ENCODE peak calls at places on chromosomes 1 and 21, in five cellular contexts. One of them, this sample, is unnamed.

GRCh38 chr1:228205526-228206436 is 2.1 kb upstream of the OBSCN start:
- DNase-seq in brain microvascular endothelial cell: no peak
- DNase-seq in astrocyte of the spinal cord: no peak
- DNase-seq in heart right ventricle: no peak
- DNase-seq in bronchial epithelial cell: no peak
- DNase-seq in this sample: no peak

GRCh38 chr21:41641821-41642368 is 125.0 kb downstream of the RIPK4 start:
- DNase-seq in brain microvascular endothelial cell: peak; percentile 89
- DNase-seq in astrocyte of the spinal cord: peak; percentile 93
- DNase-seq in heart right ventricle: peak; percentile 45
- DNase-seq in bronchial epithelial cell: peak; percentile 89
- DNase-seq in this sample: peak; percentile 86

GRCh38 chr1:25381041-25381440 is 39.6 kb downstream of the RHCE start:
- DNase-seq in brain microvascular endothelial cell: no peak
- DNase-seq in astrocyte of the spinal cord: no peak
- DNase-seq in heart right ventricle: no peak
- DNase-seq in bronchial epithelial cell: no peak
- DNase-seq in this sample: no peak

GRCh38 chr1:201713093-201713810 is 115.7 kb upstream of the IPO9 start:
- DNase-seq in brain microvascular endothelial cell: peak; percentile 97
- DNase-seq in astrocyte of the spinal cord: peak; percentile 98
- DNase-seq in heart right ventricle: peak; percentile 91
- DNase-seq in bronchial epithelial cell: peak; percentile 96
- DNase-seq in this sample: peak; percentile 95

GRCh38 chr21:21605502-21605901 is 607.3 kb downstream of the NCAM2 start:
- DNase-seq in brain microvascular endothelial cell: no peak
- DNase-seq in astrocyte of the spinal cord: no peak
- DNase-seq in heart right ventricle: no peak
- DNase-seq in bronchial epithelial cell: no peak
- DNase-seq in this sample: no peak

GRCh38 chr1:5926686-5927435 is 65.4 kb downstream of the NPHP4 start:
- DNase-seq in brain microvascular endothelial cell: no peak
- DNase-seq in astrocyte of the spinal cord: no peak
- DNase-seq in heart right ventricle: no peak
- DNase-seq in bronchial epithelial cell: no peak
- DNase-seq in this sample: no peak

GRCh38 chr1:1236945-1237873 is 5.2 kb downstream of the B3GALT6 start:
- DNase-seq in brain microvascular endothelial cell: no peak
- DNase-seq in astrocyte of the spinal cord: no peak
- DNase-seq in heart right ventricle: no peak
- DNase-seq in bronchial epithelial cell: no peak
- DNase-seq in this sample: no peak

GRCh38 chr1:99672500-99673213 is 26.7 kb downstream of the PALMD start:
- DNase-seq in brain microvascular endothelial cell: peak; percentile 36
- DNase-seq in astrocyte of the spinal cord: no peak
- DNase-seq in heart right ventricle: peak; percentile 38
- DNase-seq in bronchial epithelial cell: no peak
- DNase-seq in this sample: no peak

GRCh38 chr1:246969621-246970020 is 37.9 kb upstream of the AHCTF1 start:
- DNase-seq in brain microvascular endothelial cell: no peak
- DNase-seq in astrocyte of the spinal cord: no peak
- DNase-seq in heart right ventricle: no peak
- DNase-seq in bronchial epithelial cell: no peak
- DNase-seq in this sample: no peak

GRCh38 chr21:38661296-38662223 is 144.2 kb upstream of the ETS2 start:
- DNase-seq in brain microvascular endothelial cell: peak; percentile 18
- DNase-seq in astrocyte of the spinal cord: peak; percentile 69
- DNase-seq in heart right ventricle: peak; percentile 38
- DNase-seq in bronchial epithelial cell: no peak
- DNase-seq in this sample: no peak

GRCh38 chr1:199741586-199741985 is 285.9 kb upstream of the NR5A2 start:
- DNase-seq in brain microvascular endothelial cell: no peak
- DNase-seq in astrocyte of the spinal cord: no peak
- DNase-seq in heart right ventricle: no peak
- DNase-seq in bronchial epithelial cell: no peak
- DNase-seq in this sample: no peak

GRCh38 chr1:160360227-160360695 is 6.6 kb upstream of the NHLH1 start:
- DNase-seq in brain microvascular endothelial cell: no peak
- DNase-seq in astrocyte of the spinal cord: no peak
- DNase-seq in heart right ventricle: no peak
- DNase-seq in bronchial epithelial cell: no peak
- DNase-seq in this sample: no peak

GRCh38 chr1:47638240-47638639 is 200.4 kb downstream of the FOXD2 start:
- DNase-seq in brain microvascular endothelial cell: no peak
- DNase-seq in astrocyte of the spinal cord: no peak
- DNase-seq in heart right ventricle: no peak
- DNase-seq in bronchial epithelial cell: no peak
- DNase-seq in this sample: no peak

GRCh38 chr1:153260473-153260979 is 1.0 kb downstream of the LORICRIN start:
- DNase-seq in brain microvascular endothelial cell: no peak
- DNase-seq in astrocyte of the spinal cord: no peak
- DNase-seq in heart right ventricle: no peak
- DNase-seq in bronchial epithelial cell: peak; percentile 3
- DNase-seq in this sample: no peak

GRCh38 chr1:97314685-97315084 is 593.1 kb downstream of the PTBP2 start:
- DNase-seq in brain microvascular endothelial cell: no peak
- DNase-seq in astrocyte of the spinal cord: no peak
- DNase-seq in heart right ventricle: no peak
- DNase-seq in bronchial epithelial cell: no peak
- DNase-seq in this sample: no peak

GRCh38 chr1:61754545-61754944 is 12.3 kb downstream of the PATJ start:
- DNase-seq in brain microvascular endothelial cell: no peak
- DNase-seq in astrocyte of the spinal cord: no peak
- DNase-seq in heart right ventricle: no peak
- DNase-seq in bronchial epithelial cell: peak; percentile 98
- DNase-seq in this sample: no peak

GRCh38 chr1:108551157-108551862 is 8.6 kb upstream of the EEIG2 start:
- DNase-seq in brain microvascular endothelial cell: no peak
- DNase-seq in astrocyte of the spinal cord: no peak
- DNase-seq in heart right ventricle: no peak
- DNase-seq in bronchial epithelial cell: peak; percentile 33
- DNase-seq in this sample: no peak

GRCh38 chr1:231861541-231862481 is 235.2 kb downstream of the DISC1 start:
- DNase-seq in brain microvascular endothelial cell: peak; percentile 56
- DNase-seq in astrocyte of the spinal cord: no peak
- DNase-seq in heart right ventricle: no peak
- DNase-seq in bronchial epithelial cell: peak; percentile 47
- DNase-seq in this sample: no peak

GRCh38 chr1:45050931-45051748 is 39.1 kb downstream of the UROD start:
- DNase-seq in brain microvascular endothelial cell: no peak
- DNase-seq in astrocyte of the spinal cord: no peak
- DNase-seq in heart right ventricle: no peak
- DNase-seq in bronchial epithelial cell: no peak
- DNase-seq in this sample: no peak

GRCh38 chr1:100034465-100034864 is 64.7 kb downstream of the SLC35A3 start:
- DNase-seq in brain microvascular endothelial cell: no peak
- DNase-seq in astrocyte of the spinal cord: peak; percentile 35
- DNase-seq in heart right ventricle: no peak
- DNase-seq in bronchial epithelial cell: peak; percentile 18
- DNase-seq in this sample: no peak

GRCh38 chr1:153309441-153309840 is 3.3 kb downstream of the PGLYRP3 start:
- DNase-seq in brain microvascular endothelial cell: no peak
- DNase-seq in astrocyte of the spinal cord: no peak
- DNase-seq in heart right ventricle: no peak
- DNase-seq in bronchial epithelial cell: no peak
- DNase-seq in this sample: no peak

GRCh38 chr1:203462878-203463277 is 12.7 kb upstream of the PRELP start:
- DNase-seq in brain microvascular endothelial cell: peak; percentile 36
- DNase-seq in astrocyte of the spinal cord: peak; percentile 18
- DNase-seq in heart right ventricle: no peak
- DNase-seq in bronchial epithelial cell: peak; percentile 71
- DNase-seq in this sample: no peak

GRCh38 chr1:201582977-201583376 is 44.0 kb downstream of the NAV1 start:
- DNase-seq in brain microvascular endothelial cell: no peak
- DNase-seq in astrocyte of the spinal cord: no peak
- DNase-seq in heart right ventricle: no peak
- DNase-seq in bronchial epithelial cell: no peak
- DNase-seq in this sample: no peak

GRCh38 chr1:70779571-70779970 is 268.0 kb downstream of the PTGER3 start:
- DNase-seq in brain microvascular endothelial cell: no peak
- DNase-seq in astrocyte of the spinal cord: peak; percentile 48
- DNase-seq in heart right ventricle: no peak
- DNase-seq in bronchial epithelial cell: no peak
- DNase-seq in this sample: no peak

GRCh38 chr1:20729990-20730689 is 2.4 kb downstream of the SH2D5 start:
- DNase-seq in brain microvascular endothelial cell: no peak
- DNase-seq in astrocyte of the spinal cord: no peak
- DNase-seq in heart right ventricle: no peak
- DNase-seq in bronchial epithelial cell: no peak
- DNase-seq in this sample: no peak

GRCh38 chr1:153359241-153359640 is 1.6 kb downstream of the S100A9 start:
- DNase-seq in brain microvascular endothelial cell: no peak
- DNase-seq in astrocyte of the spinal cord: no peak
- DNase-seq in heart right ventricle: no peak
- DNase-seq in bronchial epithelial cell: no peak
- DNase-seq in this sample: no peak

GRCh38 chr1:55214903-55215193 is 316 bp downstream of the USP24 start:
- DNase-seq in brain microvascular endothelial cell: peak; percentile 20
- DNase-seq in astrocyte of the spinal cord: peak; percentile 35
- DNase-seq in heart right ventricle: peak; percentile 42
- DNase-seq in bronchial epithelial cell: no peak
- DNase-seq in this sample: peak; percentile 51

GRCh38 chr1:87334351-87335174 is 5.9 kb downstream of the LMO4 start:
- DNase-seq in brain microvascular endothelial cell: no peak
- DNase-seq in astrocyte of the spinal cord: peak; percentile 26
- DNase-seq in heart right ventricle: peak; percentile 19
- DNase-seq in bronchial epithelial cell: peak; percentile 45
- DNase-seq in this sample: no peak

GRCh38 chr1:84141177-84142003 is 2.7 kb upstream of the PRKACB start:
- DNase-seq in brain microvascular endothelial cell: no peak
- DNase-seq in astrocyte of the spinal cord: peak; percentile 46
- DNase-seq in heart right ventricle: no peak
- DNase-seq in bronchial epithelial cell: peak; percentile 27
- DNase-seq in this sample: no peak

GRCh38 chr1:240094043-240094722 is 2.5 kb downstream of the FMN2 start:
- DNase-seq in brain microvascular endothelial cell: no peak
- DNase-seq in astrocyte of the spinal cord: peak; percentile 27
- DNase-seq in heart right ventricle: no peak
- DNase-seq in bronchial epithelial cell: no peak
- DNase-seq in this sample: no peak
- H3K4me3 ChIP-seq in brain microvascular endothelial cell: peak overlapping the region; percentile 75
- H3K4me3 ChIP-seq in astrocyte of the spinal cord: peak overlapping the region; percentile 66
- H3K4me3 ChIP-seq in heart right ventricle: no peak overlapping the region
- H3K4me3 ChIP-seq in bronchial epithelial cell: no peak overlapping the region
- H3K4me3 ChIP-seq in this sample: no peak overlapping the region

GRCh38 chr1:11100149-11100493 is 452 bp upstream of the EXOSC10 start:
- DNase-seq in brain microvascular endothelial cell: no peak
- DNase-seq in astrocyte of the spinal cord: no peak
- DNase-seq in heart right ventricle: no peak
- DNase-seq in bronchial epithelial cell: no peak
- DNase-seq in this sample: no peak
- H3K4me3 ChIP-seq in brain microvascular endothelial cell: peak overlapping the region; percentile 97
- H3K4me3 ChIP-seq in astrocyte of the spinal cord: peak overlapping the region; percentile 87
- H3K4me3 ChIP-seq in heart right ventricle: peak overlapping the region; percentile 100
- H3K4me3 ChIP-seq in bronchial epithelial cell: peak overlapping the region; percentile 83
- H3K4me3 ChIP-seq in this sample: peak overlapping the region; percentile 87

GRCh38 chr1:116751626-116752025 is 2.6 kb upstream of the CD2 start:
- DNase-seq in brain microvascular endothelial cell: no peak
- DNase-seq in astrocyte of the spinal cord: no peak
- DNase-seq in heart right ventricle: no peak
- DNase-seq in bronchial epithelial cell: no peak
- DNase-seq in this sample: no peak
- H3K4me3 ChIP-seq in brain microvascular endothelial cell: no peak overlapping the region
- H3K4me3 ChIP-seq in astrocyte of the spinal cord: no peak overlapping the region
- H3K4me3 ChIP-seq in heart right ventricle: no peak overlapping the region
- H3K4me3 ChIP-seq in bronchial epithelial cell: no peak overlapping the region
- H3K4me3 ChIP-seq in this sample: no peak overlapping the region

DNA sequence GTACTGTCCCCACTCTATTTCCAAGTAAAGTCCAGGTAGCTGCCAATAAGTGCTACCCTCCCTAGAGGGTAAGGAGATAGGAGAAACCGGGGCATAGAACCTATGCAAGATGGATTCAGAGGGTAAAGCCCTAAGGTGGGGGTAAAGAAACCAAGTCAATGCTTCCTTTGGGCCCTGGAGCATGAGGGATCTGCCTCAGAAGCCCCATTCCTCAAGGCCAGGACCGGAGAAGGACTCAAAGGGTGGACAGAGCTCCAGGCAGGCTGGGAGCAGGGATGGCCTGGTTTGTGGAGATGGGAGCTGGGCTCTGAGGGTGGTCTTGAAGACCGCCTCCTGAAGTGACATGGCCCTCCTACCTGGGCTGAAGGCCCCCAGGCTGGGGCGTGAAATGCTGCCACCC is 3.9 kb downstream of the EPHA2 start:
- DNase-seq in brain microvascular endothelial cell: no peak
- DNase-seq in astrocyte of the spinal cord: no peak
- DNase-seq in heart right ventricle: no peak
- DNase-seq in bronchial epithelial cell: no peak
- DNase-seq in this sample: no peak
- H3K4me3 ChIP-seq in brain microvascular endothelial cell: peak overlapping the region; percentile 91
- H3K4me3 ChIP-seq in astrocyte of the spinal cord: peak overlapping the region; percentile 5
- H3K4me3 ChIP-seq in heart right ventricle: peak overlapping the region; percentile 83
- H3K4me3 ChIP-seq in bronchial epithelial cell: no peak overlapping the region
- H3K4me3 ChIP-seq in this sample: peak overlapping the region; percentile 68

GRCh38 chr1:239558992-239559391 is 172.6 kb downstream of the CHRM3 start:
- DNase-seq in brain microvascular endothelial cell: no peak
- DNase-seq in astrocyte of the spinal cord: no peak
- DNase-seq in heart right ventricle: no peak
- DNase-seq in bronchial epithelial cell: peak; percentile 67
- DNase-seq in this sample: no peak
- H3K4me3 ChIP-seq in brain microvascular endothelial cell: no peak overlapping the region
- H3K4me3 ChIP-seq in astrocyte of the spinal cord: no peak overlapping the region
- H3K4me3 ChIP-seq in heart right ventricle: no peak overlapping the region
- H3K4me3 ChIP-seq in bronchial epithelial cell: no peak overlapping the region
- H3K4me3 ChIP-seq in this sample: no peak overlapping the region

GRCh38 chr1:28196330-28196729 is 19.8 kb upstream of the PTAFR start:
- DNase-seq in brain microvascular endothelial cell: no peak
- DNase-seq in astrocyte of the spinal cord: no peak
- DNase-seq in heart right ventricle: no peak
- DNase-seq in bronchial epithelial cell: no peak
- DNase-seq in this sample: no peak
- H3K4me3 ChIP-seq in brain microvascular endothelial cell: no peak overlapping the region
- H3K4me3 ChIP-seq in astrocyte of the spinal cord: no peak overlapping the region
- H3K4me3 ChIP-seq in heart right ventricle: no peak overlapping the region
- H3K4me3 ChIP-seq in bronchial epithelial cell: no peak overlapping the region
- H3K4me3 ChIP-seq in this sample: no peak overlapping the region

DNA sequence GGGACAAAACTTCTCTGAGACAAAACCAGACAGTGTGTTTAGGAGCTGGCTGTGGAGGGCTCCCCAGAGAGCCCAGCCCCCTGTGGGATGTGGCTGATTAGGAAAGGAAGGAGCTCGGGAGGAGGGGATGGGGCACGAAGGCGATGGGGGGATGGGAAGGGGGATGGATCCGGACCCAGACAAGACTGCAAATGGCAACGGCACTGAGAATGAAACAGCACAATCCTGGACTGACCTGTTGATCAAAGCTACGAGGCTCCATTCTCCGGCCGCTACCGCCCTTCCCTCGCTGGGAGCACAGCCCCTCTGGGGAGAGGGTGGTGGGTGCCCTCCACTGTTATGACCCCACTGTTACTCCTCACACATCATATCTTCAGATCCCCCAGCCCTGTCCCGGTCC is 33.2 kb downstream of the FOXO6 start:
- DNase-seq in brain microvascular endothelial cell: no peak
- DNase-seq in astrocyte of the spinal cord: no peak
- DNase-seq in heart right ventricle: no peak
- DNase-seq in bronchial epithelial cell: no peak
- DNase-seq in this sample: no peak
- H3K4me3 ChIP-seq in brain microvascular endothelial cell: no peak overlapping the region
- H3K4me3 ChIP-seq in astrocyte of the spinal cord: no peak overlapping the region
- H3K4me3 ChIP-seq in heart right ventricle: no peak overlapping the region
- H3K4me3 ChIP-seq in bronchial epithelial cell: no peak overlapping the region
- H3K4me3 ChIP-seq in this sample: no peak overlapping the region

This sample was measured in RWPE2.